ENCODE peak calls at places on chromosomes 3 and 15, in four cellular contexts. J, K, P and Y are unnamed samples.

GRCh38 chr3:96483781-96484180 is 330.6 kb upstream of the EPHA6 start:
- DNase-seq in J (no peak), K (no peak), P (no peak), Y (no peak)

GRCh38 chr15:47885921-47886320 is 168.6 kb downstream of the SEMA6D start:
- DNase-seq in P (no peak), J (peak; percentile 43), K (no peak), Y (no peak)

GRCh38 chr15:34721802-34722795 is 32.7 kb downstream of the GJD2 start:
- DNase-seq in K (no peak), J (peak; percentile 96), P (no peak), Y (no peak)

GRCh38 chr3:189953551-189953950 is 167.1 kb downstream of the P3H2 start:
- DNase-seq in J (peak; percentile 32), P (no peak), K (no peak), Y (no peak)

GRCh38 chr3:164364111-164364510 is 714.2 kb downstream of the SI start:
- DNase-seq in K (no peak), J (no peak), P (no peak), Y (no peak)

GRCh38 chr15:84778194-84778593 is 29.8 kb downstream of the ZNF592 start:
- DNase-seq in J (no peak), P (no peak), K (no peak), Y (no peak)

GRCh38 chr15:68635142-68635541 is 56.3 kb downstream of the CORO2B start:
- DNase-seq in P (no peak), J (no peak), K (no peak), Y (no peak)

GRCh38 chr3:138408751-138409161 is 25.7 kb upstream of the ESYT3 start:
- DNase-seq in P (no peak), J (peak; percentile 10), K (no peak), Y (no peak)

GRCh38 chr15:96207377-96208006 is 123.0 kb upstream of the NR2F2 start:
- DNase-seq in J (peak; percentile 13), K (no peak), P (no peak), Y (no peak)

GRCh38 chr15:49036650-49037545 is 9.3 kb downstream of the SECISBP2L start:
- DNase-seq in P (no peak), K (no peak), J (peak; percentile 79), Y (no peak)

GRCh38 chr3:74139648-74140047 is 474.8 kb downstream of the CNTN3 start:
- DNase-seq in P (no peak), J (no peak), K (no peak), Y (no peak)

GRCh38 chr3:8540456-8540855 is 38.8 kb downstream of the LMCD1 start:
- DNase-seq in J (no peak), K (peak; percentile 8), P (no peak), Y (no peak)

GRCh38 chr3:14434105-14434504 is 31.7 kb downstream of the SLC6A6 start:
- DNase-seq in J (peak; percentile 69), K (no peak), P (no peak), Y (no peak)

GRCh38 chr3:142003291-142003690 is 126.8 kb downstream of the ATP1B3 start:
- DNase-seq in P (no peak), J (no peak), K (no peak), Y (no peak)

GRCh38 chr15:35533130-35534110 is 12.5 kb downstream of the DPH6 start:
- DNase-seq in K (no peak), J (peak; percentile 85), P (no peak), Y (no peak)

GRCh38 chr3:39506863-39507262 is 39.4 kb downstream of the MOBP start:
- DNase-seq in K (no peak), P (no peak), J (no peak), Y (no peak)

GRCh38 chr3:25420168-25420567 is 7.9 kb upstream of the RARB start:
- DNase-seq in K (no peak), P (no peak), J (peak; percentile 43), Y (no peak)

GRCh38 chr3:127867986-127868385 is 45.7 kb upstream of the MGLL start:
- DNase-seq in K (no peak), P (no peak), J (peak; percentile 43), Y (no peak)

GRCh38 chr15:65583701-65584100 is 27.2 kb downstream of the INTS14 start:
- DNase-seq in K (no peak), P (peak; percentile 77), J (peak; percentile 59), Y (peak; percentile 30)

GRCh38 chr15:49506341-49506740 is 83.3 kb downstream of the FGF7 start:
- DNase-seq in K (no peak), P (no peak), J (peak; percentile 13), Y (no peak)

GRCh38 chr3:168157301-168157700 is 61.6 kb upstream of the GOLIM4 start:
- DNase-seq in K (no peak), P (no peak), J (no peak), Y (no peak)

GRCh38 chr15:70025413-70026296 is 72.1 kb downstream of the TLE3 start:
- DNase-seq in K (no peak), J (peak; percentile 25), P (peak; percentile 16), Y (no peak)

GRCh38 chr3:73745429-73746247 is 120.9 kb upstream of the PDZRN3 start:
- DNase-seq in K (no peak), J (peak; percentile 25), P (no peak), Y (no peak)